ENCODE peak calls at places on chromosomes 5 and 9, in seven cellular contexts. B is left ventricle myocardium inferior, T is AG09309, E is fibroblast of villous mesenchyme, C is AG04449, M is cardiac muscle cell, H is fibroblast of lung. G is an unnamed sample.

GRCh38 chr5:2686725-2687124 is 64.8 kb downstream of the IRX2 start:
- DNase-seq in B (no peak), T (no peak), E (no peak), C (no peak), M (no peak), H (peak), G (no peak)

GRCh38 chr9:115164511-115164974 is 46.6 kb upstream of the TNC start:
- DNase-seq in B (no peak), T (no peak), E (no peak), C (no peak), M (peak), H (peak), G (peak)

GRCh38 chr9:101791938-101792337 is 53.5 kb upstream of the GRIN3A start:
- DNase-seq in B (no peak), T (no peak), E (peak), C (no peak), M (peak), H (peak), G (no peak)

GRCh38 chr5:93044860-93045666 is 536.0 kb downstream of the NR2F1-AS1 start:
- DNase-seq in B (no peak), T (no peak), E (peak), C (no peak), M (no peak), H (no peak), G (no peak)

GRCh38 chr5:113190347-113190746 is 213.7 kb downstream of the DCP2 start:
- DNase-seq in B (no peak), T (no peak), E (no peak), C (no peak), M (peak), H (peak), G (no peak)

GRCh38 chr5:89582768-89583339 is 699.9 kb upstream of the MEF2C start:
- DNase-seq in B (no peak), T (no peak), E (no peak), C (no peak), M (peak), H (peak), G (peak)

GRCh38 chr5:131532016-131532640 is 102.9 kb downstream of the RAPGEF6 start:
- DNase-seq in B (no peak), T (no peak), E (no peak), C (no peak), M (no peak), H (no peak), G (no peak)

GRCh38 chr9:133273819-133274218 is 1.2 kb downstream of the ABO start:
- DNase-seq in B (no peak), T (no peak), E (no peak), C (no peak), M (no peak), H (no peak), G (no peak)

GRCh38 chr5:61771062-61771461 is 439.0 kb downstream of the ZSWIM6 start:
- DNase-seq in B (no peak), T (no peak), E (no peak), C (no peak), M (no peak), H (no peak), G (no peak)

GRCh38 chr5:161847896-161848510 is at the start of gene GABRA1:
- DNase-seq in B (no peak), T (no peak), E (no peak), C (no peak), M (peak), H (no peak), G (no peak)

GRCh38 chr5:149452665-149453617 is 73.8 kb upstream of the IL17B start:
- DNase-seq in B (peak), T (peak), E (peak), C (peak), M (peak), H (peak), G (peak)

GRCh38 chr9:137550958-137551655 is 572 bp upstream of the MRPL41 start:
- DNase-seq in B (no peak), T (no peak), E (peak), C (no peak), M (no peak), H (no peak), G (peak)

GRCh38 chr9:38395653-38396370 is 3.3 kb downstream of the ALDH1B1 start:
- DNase-seq in B (no peak), T (no peak), E (no peak), C (no peak), M (no peak), H (no peak), G (no peak)

GRCh38 chr9:113953541-113953940 is 77.4 kb downstream of the ZNF618 start:
- DNase-seq in B (no peak), T (no peak), E (peak), C (no peak), M (peak), H (peak), G (peak)

GRCh38 chr5:78076351-78076750 is 218.1 kb downstream of the AP3B1 start:
- DNase-seq in B (no peak), T (no peak), E (peak), C (no peak), M (no peak), H (peak), G (no peak)

DNA sequence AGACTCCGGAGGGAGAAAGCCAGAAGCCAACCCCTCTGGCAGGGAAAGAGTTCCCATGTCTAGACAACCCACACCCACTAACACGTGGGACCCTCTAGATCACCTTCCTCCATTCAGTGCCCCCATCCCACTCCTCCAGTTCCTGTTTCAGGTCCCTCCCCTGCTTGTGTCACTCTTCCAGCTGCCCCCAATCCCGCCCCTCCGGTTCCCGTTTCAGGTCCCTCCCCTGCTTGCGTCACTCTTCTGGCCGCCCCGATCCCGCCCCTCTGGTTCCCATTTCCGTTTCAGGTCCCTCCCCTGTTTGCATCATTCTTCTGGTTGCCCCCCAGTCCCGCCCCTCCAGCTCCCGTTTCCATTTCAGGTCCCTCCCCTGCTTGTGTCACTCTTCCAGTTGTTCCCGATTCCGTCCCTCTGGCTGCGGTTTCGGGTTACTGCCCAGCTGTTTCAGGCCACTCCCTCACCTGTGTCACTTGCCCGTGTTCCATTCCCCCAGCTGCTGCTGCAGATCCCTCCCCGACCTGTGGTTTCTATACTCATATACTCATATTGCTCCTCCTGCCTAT is 64.8 kb upstream of the RANBP6 start:
- DNase-seq in B (peak), T (peak), E (peak), C (no peak), M (peak), H (peak), G (peak)
- TF ChIP-seq CTCF in B (peak), T (no peak), E (peak), C (no peak), M (no peak), H (no peak), G (peak)

GRCh38 chr9:88953401-88954029 is 37.8 kb upstream of the S1PR3 start:
- DNase-seq in B (no peak), T (peak), E (peak), C (no peak), M (peak), H (peak), G (peak)
- H3K4me3 ChIP-seq in B (no peak), T (no peak), E (no peak), C (peak), M (no peak), H (no peak), G (peak)

DNA sequence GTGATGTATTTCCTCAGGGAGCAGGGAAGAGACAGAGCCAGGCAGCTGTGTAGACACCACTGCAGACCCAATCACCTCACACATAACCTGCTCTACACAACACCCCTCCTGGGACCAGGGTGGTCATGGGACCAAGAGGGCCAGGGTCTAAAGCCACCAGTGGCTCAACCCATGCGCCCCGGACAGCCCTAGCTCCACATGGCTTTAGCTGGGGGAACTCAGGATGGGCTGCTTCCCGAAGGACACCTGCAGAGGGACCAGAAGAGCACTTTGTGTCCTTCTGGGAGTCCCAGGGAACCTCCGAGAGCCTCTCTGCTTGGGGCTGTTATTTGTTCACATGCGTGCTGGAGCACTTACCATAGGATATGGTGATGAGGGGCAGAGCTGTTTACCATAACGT is 12.4 kb downstream of the SEPTIN8 start:
- DNase-seq in B (no peak), T (no peak), E (no peak), C (no peak), M (no peak), H (no peak), G (no peak)
- TF ChIP-seq CTCF in B (no peak), T (no peak), E (no peak), C (no peak), M (no peak), H (no peak), G (no peak)

GRCh38 chr9:120879421-120879820 is 2.4 kb upstream of the PHF19 start:
- DNase-seq in B (no peak), T (no peak), E (no peak), C (no peak), M (no peak), H (no peak), G (no peak)

GRCh38 chr9:120877276-120878034 is 467 bp upstream of the PHF19 start:
- DNase-seq in B (peak), T (no peak), E (peak), C (no peak), M (peak), H (peak), G (peak)

GRCh38 chr9:120875954-120876841 is 790 bp downstream of the PHF19 start:
- DNase-seq in B (peak), T (no peak), E (peak), C (peak), M (peak), H (peak), G (peak)

GRCh38 chr9:120876842-120877240 is at the start of gene PHF19:
- DNase-seq in B (peak), T (no peak), E (peak), C (no peak), M (peak), H (peak), G (peak)

GRCh38 chr9:120878188-120879130 is 1.5 kb upstream of the PHF19 start:
- DNase-seq in B (no peak), T (no peak), E (no peak), C (no peak), M (no peak), H (no peak), G (no peak)
- H3K4me3 ChIP-seq in B (no peak), T (no peak), E (no peak), C (no peak), M (no peak), H (no peak), G (no peak)

GRCh38 chr5:145237843-145238242 is 597.3 kb downstream of the PRELID2 start:
- DNase-seq in B (no peak), T (peak), E (peak), C (no peak), M (peak), H (peak), G (peak)
- TF ChIP-seq CTCF in B (peak), T (peak), E (peak), C (no peak), M (peak), H (peak), G (peak)

GRCh38 chr5:173781432-173781825 is 106.7 kb upstream of the CPEB4 start:
- DNase-seq in B (no peak), T (no peak), E (no peak), C (no peak), M (peak), H (no peak), G (peak)

GRCh38 chr5:173780356-173781234 is 107.6 kb upstream of the CPEB4 start:
- DNase-seq in B (no peak), T (no peak), E (no peak), C (no peak), M (no peak), H (no peak), G (no peak)

GRCh38 chr5:173782671-173783101 is 105.5 kb upstream of the CPEB4 start:
- DNase-seq in B (no peak), T (no peak), E (peak), C (no peak), M (no peak), H (no peak), G (peak)

GRCh38 chr5:173778784-173779304 is 109.3 kb upstream of the CPEB4 start:
- DNase-seq in B (no peak), T (no peak), E (peak), C (no peak), M (no peak), H (no peak), G (no peak)

DNA sequence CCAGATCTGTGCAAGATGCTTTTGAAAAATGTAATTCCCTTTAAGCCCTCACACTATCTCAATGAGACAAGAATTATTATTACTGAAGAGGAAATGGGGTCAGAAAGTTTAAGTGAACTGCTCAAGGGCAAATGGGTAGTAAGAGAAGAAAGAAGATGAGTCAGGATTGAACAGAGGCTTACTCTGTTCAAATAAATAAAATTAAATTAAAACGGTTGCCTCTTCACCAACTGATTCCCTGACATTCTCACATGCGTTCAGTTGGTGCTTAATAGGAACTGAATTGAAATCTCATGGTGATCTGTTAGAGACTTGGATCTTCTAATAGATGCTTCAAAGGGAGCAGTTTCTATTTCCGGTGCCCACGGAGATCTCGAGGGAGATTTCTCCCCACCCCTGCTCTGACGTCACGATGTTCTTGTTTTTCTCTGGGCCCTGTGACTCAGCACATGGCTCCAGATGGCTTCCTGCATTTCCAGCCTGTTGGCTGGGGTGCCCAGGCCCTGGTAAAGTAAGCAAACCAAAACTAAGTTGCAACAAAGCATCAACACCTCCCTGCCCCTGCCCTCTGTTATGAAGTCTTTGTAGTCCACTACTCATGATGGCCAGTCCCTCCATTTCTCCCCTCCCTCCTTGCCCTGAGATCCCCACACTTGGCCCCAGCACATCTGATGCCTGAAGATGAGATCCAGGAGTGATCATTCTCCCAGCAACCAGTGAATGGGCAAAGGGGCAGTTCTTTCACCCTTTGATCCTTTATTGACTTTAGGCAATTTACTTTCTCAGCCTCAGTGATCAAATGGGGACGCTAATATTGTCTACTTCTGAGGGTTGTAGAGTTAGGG is 106.1 kb upstream of the CPEB4 start:
- DNase-seq in B (peak), T (peak), E (peak), C (peak), M (peak), H (peak), G (peak)
- H3K4me3 ChIP-seq in B (no peak), T (no peak), E (no peak), C (no peak), M (no peak), H (no peak), G (no peak)

GRCh38 chr5:177516601-177517568 is at the start of gene DDX41:
- DNase-seq in B (peak), T (peak), E (peak), C (peak), M (peak), H (peak), G (peak)
- TF ChIP-seq CTCF in B (peak), T (peak), E (no peak), C (peak), M (no peak), H (no peak), G (no peak)

DNA sequence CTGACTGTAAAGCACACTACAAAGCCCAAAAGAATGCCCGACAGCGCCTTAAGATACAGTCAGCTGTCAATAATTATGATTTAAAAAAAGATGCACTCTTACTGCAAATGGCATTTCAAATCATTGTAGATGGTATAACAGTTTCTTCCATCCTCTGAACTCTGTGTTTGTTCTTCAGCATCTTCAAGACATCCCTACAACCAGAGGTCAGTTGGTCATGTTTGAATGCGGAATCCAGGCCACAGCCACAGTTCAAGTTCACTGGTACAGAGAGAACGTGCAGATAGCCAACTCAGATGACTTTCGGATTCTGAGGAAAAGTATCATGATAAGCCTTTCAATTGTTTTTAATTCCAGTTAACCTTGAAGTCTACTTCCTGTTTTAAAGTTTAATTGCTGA is 8.7 kb upstream of the MYOT start:
- DNase-seq in B (no peak), T (no peak), E (no peak), C (no peak), M (no peak), H (no peak), G (no peak)
- H3K4me3 ChIP-seq in B (peak), T (no peak), E (no peak), C (no peak), M (no peak), H (no peak), G (no peak)

GRCh38 chr5:151520294-151520693 is 70.8 kb downstream of the FAT2 start:
- DNase-seq in B (no peak), T (no peak), E (no peak), C (no peak), M (no peak), H (no peak), G (no peak)

GRCh38 chr5:151528996-151529395 is 62.1 kb downstream of the FAT2 start:
- DNase-seq in B (no peak), T (no peak), E (no peak), C (no peak), M (no peak), H (no peak), G (no peak)

DNA sequence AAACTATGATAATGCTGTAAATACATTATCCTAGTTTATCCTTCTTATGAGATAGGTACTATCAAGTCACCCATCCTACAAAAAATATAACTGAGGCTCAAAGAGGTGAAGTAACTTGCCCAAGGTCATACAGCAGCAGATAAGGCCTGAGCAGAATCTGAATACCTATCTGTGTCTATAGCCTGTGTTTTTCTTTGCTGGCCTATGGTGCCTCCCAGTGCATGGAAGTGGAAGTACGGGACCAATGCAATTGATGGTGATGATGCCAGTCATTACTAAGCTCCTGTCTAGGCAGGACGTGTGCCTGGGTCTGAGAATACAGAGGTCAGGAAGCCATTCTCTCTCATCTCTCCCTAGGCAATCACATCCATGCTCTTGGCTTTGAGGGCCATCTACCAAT is 67.8 kb downstream of the FAT2 start:
- DNase-seq in B (no peak), T (peak), E (peak), C (no peak), M (peak), H (peak), G (peak)
- TF ChIP-seq CTCF in B (peak), T (peak), E (peak), C (peak), M (peak), H (peak), G (peak)

G was measured in AG10803.